ENCODE peak calls at places on chromosome 17, in four cellular contexts. S, H, T and Z are unnamed samples.

GRCh38 chr17:28745052-28745776 is 1.4 kb downstream of the TRAF4 start:
- DNase-seq in S (no peak), T (no peak), H (no peak), Z (peak; percentile 11)

GRCh38 chr17:74748529-74749261 is at the start of gene NHERF1:
- DNase-seq in T (peak; percentile 66), S (peak; percentile 98), H (peak; percentile 87), Z (peak; percentile 60)

GRCh38 chr17:64412944-64413381 is 22.3 kb upstream of the PECAM1 start:
- DNase-seq in T (no peak), S (no peak), H (no peak), Z (no peak)

GRCh38 chr17:31074772-31075538 is 19.8 kb upstream of the NF1 start:
- DNase-seq in S (no peak), T (no peak), H (no peak), Z (no peak)

GRCh38 chr17:81440511-81441244 is 45.4 kb downstream of the BAHCC1 start:
- DNase-seq in H (no peak), T (no peak), S (no peak), Z (no peak)

GRCh38 chr17:37752482-37752881 is 7.6 kb upstream of the HNF1B start:
- DNase-seq in H (no peak), T (peak; percentile 67), S (no peak), Z (peak; percentile 9)

GRCh38 chr17:628507-628941 is 86.1 kb downstream of the VPS53 start:
- DNase-seq in S (no peak), H (no peak), T (no peak), Z (no peak)

GRCh38 chr17:38509772-38510423 is 81.6 kb downstream of the ARHGAP23 start:
- DNase-seq in H (no peak), S (no peak), T (no peak), Z (no peak)

GRCh38 chr17:31787857-31788570 is 71.0 kb downstream of the COPRS start:
- DNase-seq in H (no peak), S (peak; percentile 66), T (peak; percentile 80), Z (peak; percentile 79)

GRCh38 chr17:82228842-82229685 is at the start of gene SLC16A3:
- DNase-seq in S (peak; percentile 90), H (no peak), T (no peak), Z (no peak)

GRCh38 chr17:82205720-82206508 is 6.7 kb downstream of the CCDC57 start:
- DNase-seq in T (peak; percentile 47), S (peak; percentile 91), H (peak; percentile 81), Z (peak; percentile 58)

GRCh38 chr17:69779378-69780214 is 295.4 kb upstream of the KCNJ16 start:
- DNase-seq in T (no peak), H (no peak), S (no peak), Z (peak; percentile 52)

GRCh38 chr17:30600830-30601494 is 123.8 kb downstream of the GOSR1 start:
- DNase-seq in T (no peak), H (no peak), S (peak; percentile 74), Z (no peak)

GRCh38 chr17:80081596-80081995 is 19.8 kb upstream of the GAA start:
- DNase-seq in T (no peak), S (no peak), H (no peak), Z (no peak)

GRCh38 chr17:47789611-47790520 is 31.7 kb downstream of the OSBPL7 start:
- DNase-seq in S (peak; percentile 71), T (no peak), H (no peak), Z (no peak)

GRCh38 chr17:39661744-39662541 is 3.2 kb upstream of the TCAP start:
- DNase-seq in H (no peak), T (no peak), S (no peak), Z (no peak)

GRCh38 chr17:60902399-60902798 is 224.7 kb downstream of the BCAS3 start:
- DNase-seq in T (no peak), S (no peak), H (no peak), Z (no peak)

GRCh38 chr17:60901222-60901621 is 223.6 kb downstream of the BCAS3 start:
- DNase-seq in H (no peak), T (no peak), S (no peak), Z (no peak)

GRCh38 chr17:60899115-60899514 is 221.5 kb downstream of the BCAS3 start:
- DNase-seq in T (no peak), S (no peak), H (no peak), Z (no peak)

GRCh38 chr17:60900688-60901087 is 223.0 kb downstream of the BCAS3 start:
- DNase-seq in H (no peak), S (no peak), T (no peak), Z (no peak)

DNA sequence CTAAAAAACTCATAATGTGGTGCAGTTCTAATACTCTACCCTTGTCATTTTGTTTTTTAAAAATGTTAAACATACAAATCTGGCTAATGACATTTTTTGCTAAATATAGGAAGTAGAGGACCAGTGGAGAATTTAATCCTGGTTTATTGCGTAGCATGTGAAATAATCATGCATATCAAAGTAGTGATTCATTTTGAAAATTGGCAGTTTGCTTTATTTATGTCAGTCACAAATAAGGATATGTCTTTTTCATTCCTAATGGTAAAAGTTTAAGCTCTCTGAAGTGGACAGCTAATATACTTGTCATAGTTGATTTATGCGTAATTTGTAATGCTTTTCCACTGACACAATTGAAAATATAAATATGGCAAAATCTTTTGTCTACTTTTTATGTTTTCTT is 224.2 kb downstream of the BCAS3 start:
- DNase-seq in S (no peak), H (no peak), T (peak; percentile 14), Z (no peak)
- H3K4me3 ChIP-seq in S (no peak overlapping the region), H (no peak overlapping the region), T (no peak overlapping the region), Z (no peak overlapping the region)

DNA sequence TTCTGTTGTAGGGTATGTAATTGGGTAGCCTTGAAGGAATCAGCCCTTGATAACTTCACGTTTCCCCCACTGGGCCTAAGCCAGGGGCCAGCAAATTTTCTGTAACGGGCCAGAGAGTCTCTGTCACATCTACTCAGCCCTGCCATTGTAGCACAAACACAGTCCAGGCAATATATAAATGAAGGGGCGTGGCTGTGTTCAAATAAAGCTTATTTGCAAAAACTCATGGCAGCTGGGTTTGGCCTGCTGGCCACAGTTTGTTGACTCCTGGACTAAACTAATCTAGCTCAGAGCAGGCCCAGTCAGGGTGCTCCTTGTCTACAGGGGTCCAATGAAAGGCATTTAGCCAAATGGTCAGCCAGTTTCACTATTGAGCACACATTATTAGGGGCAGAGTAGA is 141.6 kb downstream of the CCDC182 start:
- DNase-seq in S (no peak), T (no peak), H (no peak), Z (no peak)
- H3K4me3 ChIP-seq in S (no peak overlapping the region), T (no peak overlapping the region), H (peak overlapping the region; percentile 37), Z (no peak overlapping the region)

GRCh38 chr17:58113947-58114346 is 30.7 kb downstream of the DYNLL2 start:
- DNase-seq in T (no peak), H (no peak), S (no peak), Z (no peak)
- H3K4me3 ChIP-seq in T (no peak overlapping the region), H (no peak overlapping the region), S (no peak overlapping the region), Z (no peak overlapping the region)

GRCh38 chr17:77571562-77571981 is 386.9 kb upstream of the TNRC6C start:
- DNase-seq in T (no peak), S (peak; percentile 40), H (peak; percentile 7), Z (no peak)

GRCh38 chr17:77572065-77572601 is 386.4 kb upstream of the TNRC6C start:
- DNase-seq in S (peak; percentile 33), H (no peak), T (no peak), Z (no peak)

GRCh38 chr17:77570565-77570898 is 388.0 kb upstream of the TNRC6C start:
- DNase-seq in S (no peak), T (no peak), H (no peak), Z (no peak)

GRCh38 chr17:77569846-77570564 is 388.5 kb upstream of the TNRC6C start:
- DNase-seq in T (no peak), S (peak; percentile 54), H (no peak), Z (no peak)

DNA sequence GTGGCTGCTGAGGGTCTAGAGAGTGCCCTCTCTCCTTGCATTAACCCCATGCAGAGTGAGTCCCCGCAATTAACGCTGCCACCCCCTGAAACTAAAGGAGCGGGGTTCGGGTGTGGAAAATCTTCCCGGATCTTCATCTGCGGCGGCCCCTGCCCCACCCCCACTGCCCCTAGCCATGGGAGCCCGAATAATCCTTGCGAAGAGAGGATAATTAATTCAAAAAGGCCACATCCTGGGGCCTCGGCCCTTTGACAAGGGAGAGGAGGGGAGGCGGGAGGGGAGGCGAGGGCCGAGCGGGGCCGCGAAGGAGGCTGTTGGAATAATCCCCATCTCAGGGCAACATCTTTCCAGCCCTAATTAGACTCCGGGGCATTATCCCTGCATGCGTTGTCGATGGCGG is 387.4 kb upstream of the TNRC6C start:
- DNase-seq in H (no peak), S (peak; percentile 27), T (no peak), Z (no peak)
- H3K4me3 ChIP-seq in H (peak overlapping the region; percentile 2), S (no peak overlapping the region), T (no peak overlapping the region), Z (no peak overlapping the region)